ENCODE peak calls at places on chromosomes 5 and 9, in four cellular contexts. O is GM23338, N is sigmoid colon, H is transverse colon. S is an unnamed sample.

GRCh38 chr5:80255425-80255751 is 460 bp downstream of the SERINC5 start:
- DNase-seq in N (peak), H (peak), O (no peak), S (no peak)

GRCh38 chr5:122263352-122264030 is 48.5 kb upstream of the SNCAIP start:
- DNase-seq in H (no peak), O (no peak), N (no peak), S (no peak)

GRCh38 chr5:76145945-76146344 is 62.8 kb downstream of the SV2C start:
- DNase-seq in O (peak), N (no peak), H (no peak), S (no peak)

GRCh38 chr9:93058357-93059096 is at the start of gene SUSD3:
- DNase-seq in O (peak), N (peak), H (peak), S (no peak)

GRCh38 chr9:137178201-137178938 is 6.5 kb upstream of the TMEM210 start:
- DNase-seq in O (no peak), N (no peak), H (no peak), S (no peak)

GRCh38 chr5:85670417-85670816 is 947.3 kb upstream of the COX7C start:
- DNase-seq in O (no peak), H (no peak), N (no peak), S (no peak)

GRCh38 chr5:74199005-74199404 is 441.5 kb downstream of the ENC1 start:
- DNase-seq in O (no peak), N (no peak), H (no peak), S (no peak)

GRCh38 chr5:13217636-13218035 is 726.9 kb downstream of the DNAH5 start:
- DNase-seq in N (no peak), O (no peak), H (no peak), S (no peak)

GRCh38 chr9:103407260-103407659 is 412.1 kb downstream of the CYLC2 start:
- DNase-seq in O (no peak), N (no peak), H (no peak), S (no peak)

GRCh38 chr5:6703791-6704190 is 9.4 kb upstream of the TENT4A start:
- DNase-seq in H (no peak), N (no peak), O (no peak), S (no peak)

GRCh38 chr5:54702470-54702869 is 184.9 kb downstream of the SNX18 start:
- DNase-seq in O (no peak), H (no peak), N (no peak), S (no peak)

GRCh38 chr9:89911721-89912604 is 307.2 kb downstream of the GADD45G start:
- DNase-seq in N (no peak), O (no peak), H (no peak), S (no peak)

GRCh38 chr5:72814104-72814503 is 2.4 kb upstream of the TNPO1 start:
- DNase-seq in H (no peak), N (no peak), O (no peak), S (no peak)

GRCh38 chr9:95177617-95178016 is 139.9 kb downstream of the FANCC start:
- DNase-seq in H (no peak), O (no peak), N (no peak), S (no peak)

GRCh38 chr5:66443462-66444130 is 152.6 kb upstream of the MAST4 start:
- DNase-seq in O (no peak), N (no peak), H (no peak), S (no peak)

GRCh38 chr9:22005700-22006605 is 3.2 kb downstream of the CDKN2B start:
- DNase-seq in N (no peak), O (peak), H (no peak), S (no peak)

GRCh38 chr5:107868994-107869393 is 198.3 kb upstream of the EFNA5 start:
- DNase-seq in N (no peak), O (peak), H (no peak), S (no peak)

GRCh38 chr9:106862115-106862945 is 636 bp upstream of the ZNF462 start:
- DNase-seq in N (peak), O (peak), H (peak), S (no peak)

GRCh38 chr5:1777281-1778137 is 22.1 kb downstream of the MRPL36 start:
- DNase-seq in H (no peak), O (no peak), N (peak), S (no peak)

GRCh38 chr5:83551826-83552225 is 80.3 kb downstream of the VCAN start:
- DNase-seq in H (no peak), N (no peak), O (no peak), S (no peak)

GRCh38 chr5:83547889-83548288 is 76.3 kb downstream of the VCAN start:
- DNase-seq in O (no peak), H (no peak), N (no peak), S (no peak)

GRCh38 chr5:83547156-83547555 is 75.6 kb downstream of the VCAN start:
- DNase-seq in O (no peak), H (no peak), N (no peak), S (no peak)

GRCh38 chr5:83548556-83548955 is 77.0 kb downstream of the VCAN start:
- DNase-seq in O (no peak), H (no peak), N (no peak), S (no peak)

DNA sequence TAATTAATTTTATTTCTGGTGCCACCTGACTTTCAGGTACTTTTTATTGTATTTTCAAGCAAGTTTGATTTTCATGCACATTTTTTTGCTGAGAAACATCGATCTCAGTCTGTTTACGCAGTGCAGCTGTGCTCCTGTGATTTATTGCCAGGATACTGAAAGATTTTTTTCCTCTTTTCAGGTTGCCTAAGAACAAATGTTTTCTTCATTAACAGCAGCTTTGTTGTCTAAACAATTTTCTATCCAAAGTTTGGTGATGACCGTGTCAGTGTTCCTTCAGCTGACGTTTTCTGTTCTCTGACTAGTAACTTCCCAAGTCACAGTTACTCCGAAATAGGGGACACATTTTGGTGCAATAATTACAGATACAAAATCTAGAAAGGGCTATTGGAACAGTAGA is 78.1 kb downstream of the VCAN start:
- DNase-seq in O (no peak), N (no peak), H (no peak), S (no peak)
- TF ChIP-seq POLR2AphosphoS5 in O (no peak), N (no peak), H (peak), S (no peak)

DNA sequence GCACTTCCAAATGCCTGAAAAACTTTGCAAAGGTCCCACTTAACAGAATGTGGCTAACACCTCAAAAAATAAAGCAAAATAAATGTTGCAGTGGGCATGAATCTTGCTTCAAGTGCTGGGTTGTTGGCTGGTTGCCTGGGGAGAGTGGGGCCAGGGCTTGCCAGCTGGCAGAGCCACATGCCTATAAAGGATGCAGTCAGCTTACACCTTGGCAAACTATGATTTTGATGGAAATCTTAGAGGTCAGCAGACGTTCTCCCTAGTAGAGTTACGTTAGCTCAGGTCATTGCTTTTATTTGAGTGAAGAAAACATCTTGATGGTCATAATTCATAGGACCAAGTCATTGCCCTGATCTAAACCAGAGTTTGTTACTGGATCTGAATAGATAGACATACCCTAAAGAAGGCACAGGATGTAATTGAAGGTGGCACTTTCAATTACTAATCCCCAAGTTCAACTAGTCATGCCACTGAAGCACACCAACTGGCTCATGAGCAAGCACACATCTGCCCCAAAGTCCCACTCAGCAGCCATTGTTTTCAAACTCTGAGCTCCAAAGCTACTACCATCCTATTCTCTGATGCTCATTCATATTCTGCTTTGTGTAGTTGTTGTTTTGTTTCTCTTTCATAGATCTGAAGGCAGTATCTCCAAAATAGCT is 51.2 kb upstream of the ZSWIM6 start:
- DNase-seq in N (peak), O (no peak), H (peak), S (no peak)
- TF ChIP-seq POLR2AphosphoS5 in N (no peak), O (no peak), H (peak), S (no peak)

GRCh38 chr9:129150672-129151211 is 27.3 kb downstream of the IER5L start:
- DNase-seq in N (no peak), O (no peak), H (no peak), S (no peak)

GRCh38 chr9:129151469-129151868 is 26.6 kb downstream of the IER5L start:
- DNase-seq in H (no peak), N (peak), O (no peak), S (no peak)

GRCh38 chr9:129150122-129150521 is 27.9 kb downstream of the IER5L start:
- DNase-seq in N (peak), O (no peak), H (no peak), S (no peak)

GRCh38 chr9:129156163-129156562 is 21.9 kb downstream of the IER5L start:
- DNase-seq in O (no peak), H (no peak), N (no peak), S (no peak)

GRCh38 chr9:129154866-129155477 is 23.1 kb downstream of the IER5L start:
- DNase-seq in O (no peak), H (no peak), N (no peak), S (no peak)
- TF ChIP-seq POLR2AphosphoS5 in O (no peak), H (no peak), N (no peak), S (no peak)

DNA sequence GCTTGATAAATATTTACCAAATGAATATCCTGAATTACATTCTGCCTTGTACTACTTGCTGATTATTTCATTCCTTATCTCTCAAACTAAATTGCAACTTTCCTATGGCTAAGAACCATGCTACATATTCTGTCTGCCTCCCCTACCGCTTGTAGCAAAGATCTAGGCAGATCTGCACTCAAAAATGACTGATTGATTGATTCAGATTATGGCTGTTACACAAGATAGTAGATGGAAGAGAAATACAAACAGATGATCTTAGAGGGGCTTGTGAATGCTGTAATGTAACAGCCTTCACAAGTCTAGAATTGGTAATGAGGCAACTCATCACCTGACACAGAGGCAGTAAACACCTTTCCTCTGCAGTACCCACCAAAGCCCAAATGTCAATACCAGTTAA is 446.1 kb downstream of the PRELID2 start:
- DNase-seq in H (no peak), N (no peak), O (no peak), S (no peak)
- TF ChIP-seq POLR2AphosphoS5 in H (no peak), N (no peak), O (no peak), S (no peak)

GRCh38 chr9:98784855-98785254 is 11.5 kb downstream of the ANKS6 start:
- DNase-seq in O (no peak), N (no peak), H (no peak), S (no peak)

GRCh38 chr9:98780059-98780749 is 16.2 kb downstream of the ANKS6 start:
- DNase-seq in H (no peak), O (no peak), N (no peak), S (no peak)

GRCh38 chr9:98778711-98779530 is 17.4 kb downstream of the ANKS6 start:
- DNase-seq in N (no peak), O (no peak), H (no peak), S (no peak)

GRCh38 chr9:98783518-98784226 is 12.7 kb downstream of the ANKS6 start:
- DNase-seq in N (no peak), H (no peak), O (no peak), S (peak)

GRCh38 chr9:98781588-98782383 is 14.6 kb downstream of the ANKS6 start:
- DNase-seq in O (no peak), H (peak), N (no peak), S (no peak)
- TF ChIP-seq POLR2AphosphoS5 in O (no peak), H (peak), N (no peak), S (no peak)